ENCODE peak calls at places on chromosomes 7 and 10, in six cellular contexts. S is NCI-H2171 treated with DMSO at 0.1 percent for 48 hours; G is right atrium auricular region; E is mesothelial cell of epicardium; X is breast epithelium; P is stimulated activated CD8-positive, alpha-beta memory T cell treated with anti-CD3 and anti-CD28 coated beads, Interleukin-15, amount 100 ng/mL, for 24 hours. O is an unnamed sample.

GRCh38 chr10:124005991-124006392 is 87.4 kb downstream of the CHST15 start:
- DNase-seq in S (peak), G (no peak), E (no peak), X (peak), P (no peak), O (peak)

GRCh38 chr7:146146866-146147265 is 30.3 kb downstream of the CNTNAP2 start:
- DNase-seq in S (peak), G (no peak), E (no peak), X (no peak), P (no peak), O (peak)

GRCh38 chr10:121988361-121989324 is at the start of gene TACC2:
- DNase-seq in S (no peak), G (no peak), E (no peak), X (no peak), P (no peak), O (no peak)

GRCh38 chr7:150430465-150431085 is 19.9 kb upstream of the GIMAP8 start:
- DNase-seq in S (no peak), G (peak), E (no peak), X (no peak), P (no peak), O (no peak)

GRCh38 chr7:51340936-51341335 is 24.3 kb upstream of the COBL start:
- DNase-seq in S (no peak), G (no peak), E (no peak), X (no peak), P (no peak), O (no peak)

GRCh38 chr10:126569513-126570447 is 100.7 kb downstream of the C10orf90 start:
- DNase-seq in S (no peak), G (no peak), E (no peak), X (no peak), P (no peak), O (no peak)

GRCh38 chr7:3957735-3958491 is 656.9 kb downstream of the SDK1 start:
- DNase-seq in S (no peak), G (no peak), E (no peak), X (no peak), P (no peak), O (no peak)

GRCh38 chr7:6159097-6159483 is 113.3 kb downstream of the CYTH3 start:
- DNase-seq in S (no peak), G (no peak), E (no peak), X (no peak), P (no peak), O (no peak)

GRCh38 chr10:59126277-59126676 is 50.2 kb upstream of the PHYHIPL start:
- DNase-seq in S (no peak), G (no peak), E (no peak), X (no peak), P (no peak), O (peak)